ENCODE peak calls at places on chromosomes 12 and 14, in four cellular contexts. O is HepG2, Y is WTC11, D is GM12878. N is an unnamed sample.

GRCh38 chr14:87869619-87870583 is 123.1 kb downstream of the GALC start:
- DNase-seq in O (no peak), Y (no peak), D (no peak), N (no peak)

GRCh38 chr14:65229431-65230286 is 127.3 kb upstream of the MAX start:
- DNase-seq in O (peak), Y (peak), D (no peak), N (peak)

GRCh38 chr14:94548999-94549985 is 11.9 kb upstream of the SERPINA4 start:
- DNase-seq in O (peak), Y (peak), D (no peak), N (peak)

GRCh38 chr14:67268456-67269115 is 27.4 kb downstream of the PALS1 start:
- DNase-seq in O (no peak), Y (peak), D (no peak), N (peak)

GRCh38 chr14:91315844-91316267 is 71.4 kb upstream of the GPR68 start:
- DNase-seq in O (no peak), Y (no peak), D (peak), N (no peak)

GRCh38 chr12:42660968-42661937 is 71.7 kb upstream of the PRICKLE1 start:
- DNase-seq in O (no peak), Y (no peak), D (no peak), N (no peak)

GRCh38 chr12:1505576-1505975 is 88.8 kb downstream of the FBXL14 start:
- DNase-seq in O (no peak), Y (no peak), D (no peak), N (no peak)

GRCh38 chr14:53473480-53473879 is 320.4 kb upstream of the DDHD1 start:
- DNase-seq in O (no peak), Y (no peak), D (no peak), N (no peak)

GRCh38 chr12:79069009-79069408 is 204.4 kb downstream of the SYT1 start:
- DNase-seq in O (no peak), Y (no peak), D (peak), N (no peak)

GRCh38 chr14:104290756-104291122 is 152.4 kb downstream of the KIF26A start:
- DNase-seq in O (no peak), Y (peak), D (no peak), N (no peak)

GRCh38 chr14:50670196-50670875 is 2.2 kb upstream of the SAV1 start:
- DNase-seq in O (no peak), Y (no peak), D (no peak), N (no peak)

GRCh38 chr12:79373896-79374499 is 316.8 kb downstream of the PAWR start:
- DNase-seq in O (peak), Y (peak), D (no peak), N (peak)

GRCh38 chr14:103871596-103872480 is 24.5 kb upstream of the PPP1R13B start:
- DNase-seq in O (no peak), Y (peak), D (peak), N (peak)

GRCh38 chr12:19783547-19784444 is 344.5 kb downstream of the AEBP2 start:
- DNase-seq in O (no peak), Y (peak), D (no peak), N (no peak)

GRCh38 chr14:63454863-63455622 is 88.1 kb downstream of the PPP2R5E start:
- DNase-seq in O (no peak), Y (no peak), D (no peak), N (no peak)

GRCh38 chr12:80470403-80470802 is 26.4 kb downstream of the PTPRQ start:
- DNase-seq in O (no peak), Y (no peak), D (no peak), N (no peak)

GRCh38 chr12:40832668-40833067 is 140.4 kb downstream of the CNTN1 start:
- DNase-seq in O (no peak), Y (no peak), D (no peak), N (no peak)

GRCh38 chr14:95339301-95339865 is 19.7 kb upstream of the CLMN start:
- DNase-seq in O (peak), Y (no peak), D (no peak), N (no peak)

GRCh38 chr12:102474438-102475064 is 5.8 kb downstream of the IGF1 start:
- DNase-seq in O (no peak), Y (no peak), D (no peak), N (peak)

GRCh38 chr12:104955703-104956102 is 2.4 kb downstream of the SLC41A2 start:
- DNase-seq in O (no peak), Y (no peak), D (no peak), N (no peak)

GRCh38 chr12:113064395-113065125 is 8.0 kb downstream of the DTX1 start:
- DNase-seq in O (no peak), Y (no peak), D (no peak), N (no peak)

GRCh38 chr12:8890313-8891084 is 23.8 kb upstream of the PHC1 start:
- DNase-seq in O (peak), Y (peak), D (peak), N (peak)

GRCh38 chr12:71439613-71440392 is at the start of gene LGR5:
- DNase-seq in O (peak), Y (peak), D (no peak), N (no peak)

GRCh38 chr12:21439347-21439746 is 1.9 kb downstream of the PYROXD1 start:
- DNase-seq in O (no peak), Y (no peak), D (no peak), N (no peak)

GRCh38 chr12:41485203-41485602 is 297.1 kb downstream of the PDZRN4 start:
- DNase-seq in O (no peak), Y (no peak), D (no peak), N (no peak)

GRCh38 chr12:79128956-79129355 is 264.4 kb downstream of the SYT1 start:
- DNase-seq in O (no peak), Y (no peak), D (no peak), N (no peak)

GRCh38 chr12:32176606-32177005 is 70.0 kb downstream of the BICD1 start:
- DNase-seq in O (no peak), Y (no peak), D (no peak), N (no peak)

GRCh38 chr14:74867673-74868072 is 8.3 kb downstream of the PROX2 start:
- DNase-seq in O (no peak), Y (no peak), D (no peak), N (no peak)

GRCh38 chr14:68226523-68226922 is 406.9 kb downstream of the RAD51B start:
- DNase-seq in O (no peak), Y (no peak), D (no peak), N (no peak)

GRCh38 chr12:122421263-122421814 is 1.1 kb downstream of the CLIP1 start:
- DNase-seq in O (peak), Y (no peak), D (no peak), N (peak)

GRCh38 chr14:93893550-93894329 is 33.4 kb upstream of the FAM181A start:
- DNase-seq in O (no peak), Y (peak), D (no peak), N (no peak)

GRCh38 chr14:93974833-93975232 is 1.5 kb downstream of the ASB2 start:
- DNase-seq in O (no peak), Y (no peak), D (no peak), N (no peak)

GRCh38 chr14:105056303-105056831 is 8.9 kb downstream of the GPR132 start:
- DNase-seq in O (no peak), Y (no peak), D (no peak), N (no peak)

GRCh38 chr14:72801381-72801812 is 92.5 kb downstream of the DPF3 start:
- DNase-seq in O (no peak), Y (no peak), D (no peak), N (no peak)

GRCh38 chr12:50258167-50258551 is 25.2 kb downstream of the LIMA1 start:
- DNase-seq in O (no peak), Y (no peak), D (no peak), N (no peak)

GRCh38 chr12:132151145-132151765 is 7.0 kb downstream of the NOC4L start:
- DNase-seq in O (no peak), Y (no peak), D (no peak), N (no peak)

GRCh38 chr12:31737763-31738162 is 8.9 kb upstream of the AMN1 start:
- DNase-seq in O (no peak), Y (no peak), D (no peak), N (peak)

GRCh38 chr14:104389326-104390220 is 190.0 kb upstream of the C14orf180 start:
- DNase-seq in O (no peak), Y (no peak), D (no peak), N (no peak)

GRCh38 chr12:50985322-50985721 is 33.0 kb downstream of the HIGD1C start:
- DNase-seq in O (peak), Y (no peak), D (no peak), N (no peak)

GRCh38 chr14:50260511-50260910 is 29.1 kb upstream of the SOS2 start:
- DNase-seq in O (peak), Y (no peak), D (no peak), N (peak)

GRCh38 chr12:26379777-26380467 is 184.5 kb downstream of the SSPN start:
- DNase-seq in O (no peak), Y (no peak), D (no peak), N (no peak)
- TF ChIP-seq ESRRA in O (no peak), Y (no peak), D (no peak), N (no peak)

GRCh38 chr12:15756822-15757221 is 32.4 kb downstream of the EPS8 start:
- DNase-seq in O (no peak), Y (no peak), D (no peak), N (no peak)
- TF ChIP-seq ATF3 in O (no peak), Y (no peak), D (no peak), N (no peak)

GRCh38 chr14:61357118-61357517 is 35.7 kb downstream of the PRKCH start:
- DNase-seq in O (no peak), Y (no peak), D (no peak), N (no peak)

GRCh38 chr14:61358812-61359211 is 37.4 kb downstream of the PRKCH start:
- DNase-seq in O (no peak), Y (no peak), D (no peak), N (no peak)

GRCh38 chr14:61350871-61351270 is 29.5 kb downstream of the PRKCH start:
- DNase-seq in O (no peak), Y (no peak), D (no peak), N (no peak)

GRCh38 chr14:61351457-61351856 is 30.1 kb downstream of the PRKCH start:
- DNase-seq in O (no peak), Y (no peak), D (no peak), N (no peak)

DNA sequence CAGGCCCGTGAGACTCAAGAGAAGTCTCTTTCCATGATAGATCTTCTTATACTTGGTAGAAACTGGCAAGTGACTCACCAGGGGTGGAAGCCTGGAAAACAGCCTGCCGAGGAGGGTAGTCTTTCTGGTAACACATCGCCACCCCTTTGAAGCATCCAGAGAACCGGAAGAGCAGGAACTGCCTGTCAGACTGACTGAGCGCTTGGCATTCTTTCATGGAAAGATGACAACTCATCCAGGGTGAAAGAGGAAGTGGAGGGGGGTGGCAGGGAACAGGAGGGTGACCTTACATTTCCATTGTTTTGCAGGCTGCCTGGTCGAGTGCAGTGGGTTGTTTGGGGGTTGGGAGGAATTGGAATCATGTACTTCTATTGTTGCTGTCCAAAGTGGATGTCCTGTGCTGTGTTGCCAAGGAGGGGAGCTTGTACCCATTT is 34.5 kb downstream of the PRKCH start:
- DNase-seq in O (peak), Y (peak), D (no peak), N (no peak)
- TF ChIP-seq ESRRA in O (no peak), Y (no peak), D (no peak), N (no peak)

GRCh38 chr12:118549506-118550109 is 173.3 kb downstream of the SUDS3 start:
- DNase-seq in O (no peak), Y (no peak), D (no peak), N (no peak)
- TF ChIP-seq ATF3 in O (no peak), Y (no peak), D (no peak), N (no peak)

GRCh38 chr12:3276226-3276625 is 199.0 kb downstream of the TSPAN9 start:
- DNase-seq in O (no peak), Y (no peak), D (no peak), N (no peak)
- TF ChIP-seq ESRRA in O (no peak), Y (no peak), D (no peak), N (no peak)

GRCh38 chr14:100440207-100440631 is 117.1 kb downstream of the SLC25A47 start:
- DNase-seq in O (peak), Y (peak), D (no peak), N (peak)
- TF ChIP-seq ATF3 in O (no peak), Y (no peak), D (no peak), N (no peak)

GRCh38 chr12:96889273-96889933 is 17.7 kb upstream of the NEDD1 start:
- DNase-seq in O (no peak), Y (no peak), D (no peak), N (no peak)
- TF ChIP-seq ESRRA in O (no peak), Y (no peak), D (no peak), N (no peak)